ENCODE peak calls at places on chromosomes 3 and 15, in seven cellular contexts. D is neural crest cell, U is AG04450, Z is esophagus muscularis mucosa, H is PC-3, I is lower lobe of right lung, N is endothelial cell. S is an unnamed sample.

GRCh38 chr3:39124876-39125836 is 17.7 kb downstream of the TTC21A start:
- DNase-seq in D (no peak), U (no peak), Z (no peak), H (peak; percentile 48), I (peak; percentile 49), N (no peak), S (peak; percentile 47)

GRCh38 chr15:67474405-67475080 is 46.4 kb upstream of the C15orf61 start:
- DNase-seq in D (no peak), U (no peak), Z (no peak), H (no peak), I (no peak), N (no peak), S (no peak)

GRCh38 chr3:184659797-184660301 is 52.0 kb downstream of the MAGEF1 start:
- DNase-seq in D (no peak), U (no peak), Z (no peak), H (no peak), I (no peak), N (no peak), S (no peak)

GRCh38 chr3:188792788-188793187 is 379.0 kb upstream of the TPRG1 start:
- DNase-seq in D (peak; percentile 33), U (no peak), Z (no peak), H (no peak), I (peak; percentile 50), N (peak; percentile 39), S (no peak)

GRCh38 chr3:30141178-30141581 is 465.2 kb upstream of the TGFBR2 start:
- DNase-seq in D (no peak), U (no peak), Z (no peak), H (no peak), I (no peak), N (no peak), S (no peak)

GRCh38 chr3:188198001-188198400 is 44.0 kb downstream of the LPP start:
- DNase-seq in D (no peak), U (no peak), Z (no peak), H (no peak), I (no peak), N (no peak), S (no peak)

GRCh38 chr3:147191795-147192385 is 214.5 kb downstream of the ZIC4 start:
- DNase-seq in D (peak; percentile 56), U (peak; percentile 61), Z (no peak), H (peak; percentile 82), I (no peak), N (peak; percentile 72), S (peak; percentile 22)

GRCh38 chr3:131396170-131396569 is 14.6 kb downstream of the NUDT16 start:
- DNase-seq in D (no peak), U (no peak), Z (no peak), H (no peak), I (no peak), N (no peak), S (no peak)

GRCh38 chr15:31469801-31470545 is 143.3 kb downstream of the KLF13 start:
- DNase-seq in D (no peak), U (no peak), Z (no peak), H (no peak), I (no peak), N (no peak), S (peak; percentile 15)

GRCh38 chr15:80695911-80696651 is 971 bp downstream of the ABHD17C start:
- DNase-seq in D (no peak), U (no peak), Z (no peak), H (peak; percentile 62), I (peak; percentile 64), N (no peak), S (peak; percentile 79)

GRCh38 chr15:66941231-66941711 is 124.1 kb upstream of the SMAD3 start:
- DNase-seq in D (no peak), U (no peak), Z (no peak), H (no peak), I (no peak), N (no peak), S (no peak)

GRCh38 chr3:4570840-4571621 is 77.9 kb downstream of the ITPR1 start:
- DNase-seq in D (no peak), U (no peak), Z (no peak), H (no peak), I (no peak), N (no peak), S (no peak)

GRCh38 chr15:73716417-73716816 is 32.2 kb downstream of the CD276 start:
- DNase-seq in D (no peak), U (no peak), Z (no peak), H (no peak), I (peak; percentile 89), N (no peak), S (no peak)

DNA sequence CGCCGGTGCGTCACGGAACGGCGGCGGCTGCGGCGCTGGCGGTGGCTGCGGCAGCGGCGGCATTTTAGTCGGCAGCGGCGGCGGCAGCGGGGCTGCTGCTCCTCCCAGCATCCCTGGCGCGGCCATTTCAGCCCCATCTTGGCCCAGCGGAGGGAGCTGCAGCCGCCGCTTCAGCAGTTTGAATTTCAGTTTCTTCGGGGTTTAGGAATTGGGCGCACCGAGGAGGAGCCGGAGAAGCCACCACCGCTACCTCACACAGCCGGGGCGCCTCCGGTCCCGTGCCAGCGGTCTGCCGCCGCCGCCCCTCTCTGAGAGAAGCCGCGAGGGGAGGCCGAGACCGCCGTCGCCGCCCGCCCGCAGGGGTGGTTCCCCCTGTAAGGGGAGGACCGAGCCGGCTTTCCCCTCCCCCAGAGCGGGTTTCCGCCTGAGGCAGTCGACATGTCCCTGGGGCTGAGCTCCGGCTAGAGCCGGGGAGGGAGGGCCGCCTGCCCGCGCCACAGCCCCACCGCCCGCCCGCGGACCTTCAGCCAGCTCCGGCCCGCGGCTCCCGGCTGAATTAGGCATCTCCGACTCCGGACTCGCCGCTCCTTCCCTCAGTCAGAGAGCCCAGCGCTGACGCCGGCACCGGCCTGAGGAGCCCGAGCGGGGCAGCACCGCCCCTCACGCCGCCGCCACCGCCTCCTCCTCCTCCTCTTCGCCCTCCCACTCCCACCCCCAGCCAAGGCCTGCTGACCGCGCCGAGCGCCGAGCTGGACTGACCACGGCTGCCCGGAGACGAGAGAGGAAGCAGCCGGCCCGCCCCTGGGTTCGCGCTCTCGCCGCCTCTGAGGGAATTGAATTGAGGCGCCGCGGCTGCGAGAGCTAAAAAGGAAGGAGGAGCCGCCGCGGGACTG is at the start of gene TSC22D2:
- DNase-seq in D (peak; percentile 96), U (peak; percentile 79), Z (peak; percentile 98), H (peak; percentile 95), I (peak; percentile 95), N (peak; percentile 98), S (peak; percentile 93)
- TF ChIP-seq CTCF in D (peak; percentile 50), U (peak; percentile 21), Z (no peak), H (peak; percentile 39), I (no peak), N (no peak), S (no peak)

DNA sequence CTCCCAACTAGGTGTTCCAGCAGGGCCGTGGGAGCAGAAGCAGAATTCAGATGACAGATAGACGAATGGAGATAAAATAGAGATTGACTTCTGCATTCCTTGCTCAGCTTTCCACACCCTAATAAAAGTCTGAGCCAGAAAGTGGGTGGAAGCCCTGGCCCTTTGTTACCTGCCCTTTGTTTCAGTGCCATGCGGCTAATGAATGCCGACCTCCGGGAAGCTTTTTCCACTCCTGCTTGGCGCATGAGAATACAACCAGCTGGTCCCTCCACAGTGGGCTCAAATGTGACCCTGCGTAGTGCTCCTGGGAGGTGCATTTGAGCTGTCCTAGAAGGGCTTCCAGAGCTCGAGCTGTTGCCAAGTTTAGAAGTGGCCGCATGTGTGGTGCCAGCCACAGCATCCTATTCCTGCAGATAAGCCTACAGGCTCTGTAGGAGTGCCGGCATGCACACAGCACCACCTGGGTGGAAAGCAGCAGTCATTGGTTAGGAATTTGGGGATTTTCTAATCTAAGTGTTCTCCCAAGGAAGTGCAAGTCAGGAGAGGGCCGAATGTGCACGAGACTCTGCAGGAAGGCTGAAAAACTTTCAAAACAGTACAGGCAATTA is 94.6 kb downstream of the SLCO3A1 start:
- DNase-seq in D (no peak), U (peak; percentile 29), Z (no peak), H (peak; percentile 53), I (no peak), N (no peak), S (peak; percentile 34)
- TF ChIP-seq CTCF in D (no peak), U (no peak), Z (no peak), H (no peak), I (no peak), N (no peak), S (no peak)

GRCh38 chr3:49701388-49702077 is 12.2 kb downstream of the RNF123 start:
- DNase-seq in D (no peak), U (no peak), Z (no peak), H (no peak), I (no peak), N (peak; percentile 57), S (no peak)

GRCh38 chr3:49699281-49699723 is 9.9 kb downstream of the RNF123 start:
- DNase-seq in D (no peak), U (no peak), Z (no peak), H (no peak), I (no peak), N (no peak), S (no peak)

GRCh38 chr3:49700014-49700413 is 10.7 kb downstream of the RNF123 start:
- DNase-seq in D (no peak), U (no peak), Z (no peak), H (no peak), I (no peak), N (no peak), S (no peak)

GRCh38 chr3:49702672-49703071 is 13.3 kb downstream of the RNF123 start:
- DNase-seq in D (no peak), U (no peak), Z (no peak), H (no peak), I (no peak), N (no peak), S (no peak)

DNA sequence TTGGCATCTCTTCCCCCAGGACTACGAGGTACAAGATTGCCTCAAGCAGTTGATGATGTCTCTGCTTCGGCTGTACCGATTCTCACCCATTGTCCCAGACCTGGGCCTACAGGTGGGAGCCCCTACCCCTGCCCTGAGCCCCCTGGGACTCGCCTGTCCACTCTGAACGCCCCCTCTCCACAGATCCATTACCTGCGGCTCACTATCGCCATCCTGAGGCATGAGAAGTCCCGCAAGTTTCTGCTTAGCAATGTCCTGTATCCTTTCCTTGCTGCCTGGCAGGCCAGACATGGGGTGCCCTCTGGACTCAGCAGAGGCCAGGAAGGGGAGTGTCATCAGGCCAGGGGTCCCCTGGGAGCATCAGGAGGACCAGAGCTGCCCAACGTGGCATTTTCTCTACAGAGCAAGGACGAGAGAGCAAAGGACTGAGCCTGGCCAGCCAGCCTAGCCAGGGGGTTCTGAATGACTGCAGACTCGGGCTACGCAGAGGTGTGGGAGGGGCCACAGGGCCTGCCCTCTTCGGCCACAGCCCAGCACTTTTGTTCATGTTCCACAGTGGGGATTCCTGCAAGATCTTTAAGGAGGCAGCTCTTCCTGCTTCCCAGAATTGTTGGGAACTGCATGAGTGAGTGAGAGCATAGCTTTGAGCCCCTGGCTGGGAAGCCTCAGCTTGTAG is 11.2 kb downstream of the RNF123 start:
- DNase-seq in D (no peak), U (no peak), Z (no peak), H (no peak), I (no peak), N (no peak), S (no peak)
- TF ChIP-seq CTCF in D (no peak), U (peak; percentile 4), Z (no peak), H (peak; percentile 46), I (no peak), N (no peak), S (no peak)

DNA sequence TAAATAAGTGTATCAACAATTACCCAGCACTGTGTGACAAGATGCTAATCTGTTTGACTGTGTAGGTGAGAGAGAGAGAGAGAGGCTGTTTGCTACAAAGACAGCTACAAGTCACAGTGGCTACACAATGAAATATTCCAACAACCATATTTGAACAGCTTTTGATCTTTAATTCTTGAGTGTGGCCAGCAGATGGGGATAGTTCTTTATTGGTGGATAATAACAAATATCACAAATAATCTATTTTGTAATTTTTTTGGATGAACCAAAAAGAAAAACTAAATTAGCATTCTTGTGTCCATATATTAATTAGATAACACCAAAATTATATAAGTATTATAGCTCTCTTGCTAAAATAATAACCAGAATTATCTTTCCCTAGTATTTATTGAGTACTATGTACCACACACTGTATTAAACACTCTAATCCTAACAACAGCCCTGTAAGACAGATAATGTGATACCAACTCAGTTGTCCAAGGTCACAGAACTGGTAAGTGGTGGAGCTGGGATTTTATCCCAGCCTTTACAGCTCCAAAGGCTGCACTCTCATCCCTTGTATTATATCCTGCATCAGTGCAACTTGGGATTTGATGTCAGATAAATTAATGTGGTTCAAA is 61.9 kb upstream of the C3orf80 start:
- DNase-seq in D (no peak), U (peak; percentile 15), Z (peak; percentile 14), H (peak; percentile 46), I (no peak), N (no peak), S (no peak)
- TF ChIP-seq CTCF in D (peak; percentile 66), U (peak; percentile 56), Z (peak; percentile 31), H (peak; percentile 78), I (peak; percentile 38), N (peak; percentile 36), S (peak; percentile 34)

S was measured in colonic mucosa.